ENCODE peak calls at places on chromosomes 7 and 10, in four cellular contexts. N is H1, P is GM12878, R is HepG2. L is an unnamed sample.

GRCh38 chr7:84176716-84177115 is 17.9 kb downstream of the SEMA3A start:
- DNase-seq in P (no peak), N (no peak), R (no peak), L (no peak)

GRCh38 chr7:94274828-94275227 is 119.9 kb upstream of the COL1A2 start:
- DNase-seq in R (no peak), N (no peak), P (no peak), L (no peak)

GRCh38 chr10:68684413-68684812 is 36.6 kb upstream of the CCAR1 start:
- DNase-seq in P (peak), N (no peak), R (no peak), L (no peak)

GRCh38 chr7:43764039-43764789 is 5.7 kb downstream of the BLVRA start:
- DNase-seq in P (no peak), R (peak), N (no peak), L (peak)

GRCh38 chr10:133043541-133044225 is 44.0 kb upstream of the ADGRA1 start:
- DNase-seq in P (no peak), R (no peak), N (no peak), L (no peak)

GRCh38 chr10:26486304-26486703 is 48.2 kb downstream of the APBB1IP start:
- DNase-seq in P (no peak), N (peak), R (no peak), L (no peak)

GRCh38 chr7:106216517-106217088 is 68.2 kb downstream of the NAMPT start:
- DNase-seq in R (no peak), N (no peak), P (no peak), L (peak)

GRCh38 chr7:13952921-13953320 is 36.5 kb downstream of the ETV1 start:
- DNase-seq in R (no peak), N (no peak), P (no peak), L (no peak)

GRCh38 chr10:76729804-76730203 is 907.8 kb downstream of the KCNMA1 start:
- DNase-seq in P (no peak), R (no peak), N (no peak), L (no peak)

GRCh38 chr10:87930141-87930540 is 66.7 kb downstream of the PTEN start:
- DNase-seq in N (no peak), R (no peak), P (no peak), L (no peak)

GRCh38 chr7:41696323-41696916 is 6.5 kb downstream of the INHBA start:
- DNase-seq in R (peak), P (no peak), N (peak), L (peak)

GRCh38 chr7:101363734-101364374 is 1.2 kb downstream of the COL26A1 start:
- DNase-seq in R (peak), P (no peak), N (no peak), L (peak)

GRCh38 chr7:125645770-125646169 is 716.1 kb upstream of the POT1 start:
- DNase-seq in N (no peak), P (no peak), R (no peak), L (no peak)

GRCh38 chr7:92634924-92635519 is 44.8 kb upstream of the FAM133B start:
- DNase-seq in R (peak), P (no peak), N (no peak), L (no peak)

GRCh38 chr7:127393370-127394058 is 1.0 kb upstream of the ZNF800 start:
- DNase-seq in N (no peak), R (no peak), P (no peak), L (no peak)

GRCh38 chr7:50470250-50471163 is 20.4 kb upstream of the FIGNL1 start:
- DNase-seq in P (no peak), R (no peak), N (no peak), L (no peak)

GRCh38 chr10:72821606-72822005 is 71.9 kb upstream of the OIT3 start:
- DNase-seq in N (no peak), R (no peak), P (no peak), L (no peak)

GRCh38 chr7:48811071-48811470 is 113.3 kb upstream of the CDC14C start:
- DNase-seq in R (no peak), N (no peak), P (no peak), L (no peak)

GRCh38 chr7:38615665-38616064 is 15.5 kb downstream of the AMPH start:
- DNase-seq in P (no peak), N (no peak), R (no peak), L (no peak)

GRCh38 chr10:113273877-113274829 is 278.7 kb upstream of the HABP2 start:
- DNase-seq in N (no peak), P (no peak), R (no peak), L (no peak)

GRCh38 chr7:20374391-20374790 is 43.7 kb downstream of the ITGB8 start:
- DNase-seq in R (no peak), P (no peak), N (no peak), L (no peak)

GRCh38 chr10:89553064-89553734 is 17.8 kb upstream of the SLC16A12 start:
- DNase-seq in R (peak), P (no peak), N (no peak), L (no peak)

GRCh38 chr10:112919721-112920120 is 30.3 kb upstream of the TCF7L2 start:
- DNase-seq in R (no peak), P (no peak), N (no peak), L (no peak)

GRCh38 chr10:122446668-122447410 is 7.6 kb upstream of the ARMS2 start:
- DNase-seq in R (no peak), N (no peak), P (no peak), L (no peak)

GRCh38 chr10:3231951-3232730 is 59.6 kb upstream of the PITRM1 start:
- DNase-seq in N (no peak), R (no peak), P (no peak), L (no peak)

GRCh38 chr10:122498521-122498920 is 37.2 kb downstream of the HTRA1 start:
- DNase-seq in P (no peak), N (no peak), R (no peak), L (no peak)

GRCh38 chr7:157295338-157295737 is 41.5 kb upstream of the DNAJB6 start:
- DNase-seq in N (no peak), P (no peak), R (no peak), L (no peak)

GRCh38 chr10:62527019-62527827 is 153.1 kb downstream of the ZNF365 start:
- DNase-seq in R (no peak), P (peak), N (no peak), L (no peak)

GRCh38 chr10:111593578-111593977 is 516.7 kb downstream of the ADRA2A start:
- DNase-seq in R (no peak), N (no peak), P (no peak), L (no peak)

GRCh38 chr7:100568936-100569844 is 4.5 kb downstream of the SAP25 start:
- DNase-seq in N (peak), P (no peak), R (peak), L (peak)

GRCh38 chr10:30903397-30904138 is 128.1 kb downstream of the ZNF438 start:
- DNase-seq in N (no peak), R (no peak), P (no peak), L (no peak)

GRCh38 chr7:38574121-38574520 is 57.1 kb downstream of the AMPH start:
- DNase-seq in R (no peak), P (no peak), N (no peak), L (no peak)

GRCh38 chr10:102802920-102803534 is 34.2 kb downstream of the CYP17A1 start:
- DNase-seq in N (peak), R (no peak), P (peak), L (no peak)

GRCh38 chr7:48742046-48742445 is 182.3 kb upstream of the CDC14C start:
- DNase-seq in P (no peak), R (no peak), N (no peak), L (no peak)

GRCh38 chr7:116231543-116232401 is 21.4 kb downstream of the TES start:
- DNase-seq in R (peak), P (no peak), N (no peak), L (no peak)

GRCh38 chr10:26931223-26931622 is 70.5 kb upstream of the ABI1 start:
- DNase-seq in N (no peak), P (no peak), R (peak), L (peak)

GRCh38 chr7:123665896-123666295 is 10.2 kb downstream of the LMOD2 start:
- DNase-seq in P (no peak), R (no peak), N (no peak), L (no peak)
- TF ChIP-seq SIN3A in P (no peak), R (no peak), N (no peak), L (no peak)

GRCh38 chr10:92990615-92991014 is 70.0 kb upstream of the CYP26C1 start:
- DNase-seq in N (no peak), R (no peak), P (no peak), L (peak)
- TF ChIP-seq HDAC6 in N (no peak), R (no peak), P (no peak), L (no peak)

GRCh38 chr7:108152198-108152597 is 22.0 kb upstream of the LAMB4 start:
- DNase-seq in P (no peak), N (no peak), R (no peak), L (no peak)

GRCh38 chr7:108146070-108146842 is 16.1 kb upstream of the LAMB4 start:
- DNase-seq in N (peak), P (peak), R (peak), L (peak)

GRCh38 chr7:108147031-108147563 is 16.9 kb upstream of the LAMB4 start:
- DNase-seq in N (no peak), R (no peak), P (no peak), L (no peak)

GRCh38 chr7:108149908-108150307 is 19.7 kb upstream of the LAMB4 start:
- DNase-seq in R (no peak), P (no peak), N (no peak), L (no peak)

DNA sequence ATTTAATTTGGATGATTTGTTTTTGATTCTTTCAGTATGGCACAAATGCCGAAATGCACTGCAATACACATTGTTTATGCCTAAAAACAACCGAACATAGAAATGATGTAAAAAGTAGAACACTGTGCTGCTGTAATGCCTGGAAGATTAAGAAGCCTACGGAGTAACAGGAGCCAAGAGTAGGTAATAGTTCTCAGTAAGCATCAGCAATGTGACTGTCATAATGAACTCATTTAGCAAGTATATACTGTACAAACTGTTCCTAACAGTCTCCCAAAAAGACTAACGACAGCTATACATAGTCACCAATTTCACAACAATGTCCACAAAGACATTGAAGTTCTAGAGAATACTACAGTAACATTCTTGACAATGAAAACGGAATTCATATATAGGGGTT is 19.0 kb upstream of the LAMB4 start:
- DNase-seq in P (no peak), R (no peak), N (no peak), L (no peak)
- TF ChIP-seq YY1 in P (no peak), R (no peak), N (no peak), L (no peak)

GRCh38 chr10:65294329-65294728 is 1631.5 kb upstream of the LRRTM3 start:
- DNase-seq in P (no peak), R (no peak), N (no peak), L (no peak)
- TF ChIP-seq SIN3A in P (no peak), R (no peak), N (no peak), L (no peak)

GRCh38 chr7:140512317-140513000 is 33.2 kb upstream of the MKRN1 start:
- DNase-seq in P (no peak), R (peak), N (no peak), L (peak)
- TF ChIP-seq HDAC6 in P (no peak), R (no peak), N (no peak), L (no peak)

DNA sequence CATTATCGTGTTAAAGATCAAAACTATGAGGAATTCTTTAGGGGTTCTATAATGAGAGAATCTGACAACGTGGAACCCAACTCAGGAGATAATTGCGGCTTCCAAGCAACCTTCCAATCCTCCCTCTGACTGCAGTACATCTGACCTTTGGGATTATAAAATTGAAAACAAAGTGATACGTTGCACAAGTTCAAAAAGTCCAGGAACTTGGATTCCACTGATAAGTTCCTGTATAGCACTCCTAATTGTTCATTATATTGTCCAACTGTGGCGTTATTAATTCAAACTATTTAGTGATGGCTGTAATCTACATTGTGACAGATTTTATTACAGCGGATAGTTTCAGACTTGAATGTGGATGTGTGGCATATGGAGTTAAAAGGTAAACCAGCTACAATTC is 15.4 kb downstream of the MALRD1 start:
- DNase-seq in R (no peak), N (no peak), P (no peak), L (no peak)
- TF ChIP-seq YY1 in R (no peak), N (no peak), P (no peak), L (no peak)

DNA sequence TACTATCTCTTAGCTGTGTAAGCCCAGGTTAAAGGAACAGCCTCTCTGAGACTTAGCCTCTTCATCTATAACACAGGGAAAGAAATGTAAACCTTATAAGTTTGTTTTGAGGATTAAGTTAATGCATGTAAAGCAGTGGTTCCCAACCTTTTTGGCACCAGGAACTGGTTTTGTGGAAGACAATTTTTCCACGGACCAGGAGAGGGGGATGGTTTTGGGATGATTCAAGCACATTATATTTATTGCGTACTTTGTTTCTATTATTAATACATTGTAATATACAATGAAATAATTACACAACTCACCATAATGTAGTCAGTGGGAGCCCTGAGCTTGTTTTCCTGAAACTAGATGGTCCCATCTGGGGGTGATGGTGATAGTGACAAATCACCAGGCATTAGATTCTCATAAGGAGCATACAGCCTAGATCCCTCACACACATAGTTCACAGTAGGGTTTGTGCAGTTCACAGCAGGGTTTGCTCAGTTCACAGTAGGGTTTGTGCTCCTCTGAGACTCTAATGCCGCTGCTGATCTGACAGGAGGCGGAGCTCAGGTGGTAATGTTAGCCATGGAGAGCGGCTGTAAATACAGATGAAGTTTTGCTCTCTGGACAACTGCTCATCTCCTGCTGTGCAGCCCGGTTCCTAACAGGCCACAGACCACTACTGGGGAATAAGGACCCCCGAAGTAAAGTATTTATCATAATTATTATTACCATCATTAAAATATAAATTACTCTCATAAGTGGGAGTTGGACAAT is 41.3 kb upstream of the ANK3 start:
- DNase-seq in N (no peak), R (no peak), P (no peak), L (no peak)
- TF ChIP-seq SIN3A in N (no peak), R (no peak), P (no peak), L (no peak)